ENCODE peak calls at places on chromosomes 11 and 22, in six cellular contexts. One of them, this sample, is unnamed.

GRCh38 chr11:34345991-34346480 is 11.8 kb downstream of the ABTB2 start:
- DNase-seq in bronchial epithelial cell: no peak
- DNase-seq in CD4-positive, alpha-beta T cell: no peak
- DNase-seq in NB4: no peak
- DNase-seq in transverse colon: no peak
- DNase-seq in glutamatergic neuron: peak; percentile 27
- DNase-seq in this sample: no peak

GRCh38 chr11:123103326-123103980 is 41.5 kb upstream of the HSPA8 start:
- DNase-seq in bronchial epithelial cell: peak; percentile 55
- DNase-seq in CD4-positive, alpha-beta T cell: peak; percentile 30
- DNase-seq in NB4: peak; percentile 76
- DNase-seq in transverse colon: peak; percentile 30
- DNase-seq in glutamatergic neuron: no peak
- DNase-seq in this sample: no peak

GRCh38 chr22:46515208-46516111 is 22.0 kb downstream of the CELSR1 start:
- DNase-seq in bronchial epithelial cell: peak; percentile 68
- DNase-seq in CD4-positive, alpha-beta T cell: no peak
- DNase-seq in NB4: no peak
- DNase-seq in transverse colon: no peak
- DNase-seq in glutamatergic neuron: no peak
- DNase-seq in this sample: no peak

GRCh38 chr11:86182976-86183584 is 61.5 kb upstream of the EED start:
- DNase-seq in bronchial epithelial cell: peak; percentile 98
- DNase-seq in CD4-positive, alpha-beta T cell: peak; percentile 7
- DNase-seq in NB4: peak; percentile 74
- DNase-seq in transverse colon: peak; percentile 80
- DNase-seq in glutamatergic neuron: no peak
- DNase-seq in this sample: no peak

GRCh38 chr11:76617553-76618265 is 52.8 kb downstream of the LRRC32 start:
- DNase-seq in bronchial epithelial cell: no peak
- DNase-seq in CD4-positive, alpha-beta T cell: no peak
- DNase-seq in NB4: no peak
- DNase-seq in transverse colon: no peak
- DNase-seq in glutamatergic neuron: no peak
- DNase-seq in this sample: no peak

GRCh38 chr22:49734882-49735281 is 92.8 kb downstream of the BRD1 start:
- DNase-seq in bronchial epithelial cell: no peak
- DNase-seq in CD4-positive, alpha-beta T cell: no peak
- DNase-seq in NB4: no peak
- DNase-seq in transverse colon: no peak
- DNase-seq in glutamatergic neuron: no peak
- DNase-seq in this sample: no peak

GRCh38 chr22:43901976-43902643 is 10.3 kb upstream of the PNPLA5 start:
- DNase-seq in bronchial epithelial cell: peak; percentile 61
- DNase-seq in CD4-positive, alpha-beta T cell: no peak
- DNase-seq in NB4: no peak
- DNase-seq in transverse colon: no peak
- DNase-seq in glutamatergic neuron: no peak
- DNase-seq in this sample: no peak

GRCh38 chr22:42688914-42689275 is 31.8 kb downstream of the A4GALT start:
- DNase-seq in bronchial epithelial cell: peak; percentile 63
- DNase-seq in CD4-positive, alpha-beta T cell: no peak
- DNase-seq in NB4: no peak
- DNase-seq in transverse colon: no peak
- DNase-seq in glutamatergic neuron: no peak
- DNase-seq in this sample: no peak

GRCh38 chr11:33062137-33062536 is 22.8 kb downstream of the TCP11L1 start:
- DNase-seq in bronchial epithelial cell: no peak
- DNase-seq in CD4-positive, alpha-beta T cell: no peak
- DNase-seq in NB4: no peak
- DNase-seq in transverse colon: no peak
- DNase-seq in glutamatergic neuron: no peak
- DNase-seq in this sample: no peak

GRCh38 chr11:62546937-62547625 is 475 bp upstream of the AHNAK start:
- DNase-seq in bronchial epithelial cell: peak; percentile 78
- DNase-seq in CD4-positive, alpha-beta T cell: no peak
- DNase-seq in NB4: peak; percentile 81
- DNase-seq in transverse colon: peak; percentile 54
- DNase-seq in glutamatergic neuron: no peak
- DNase-seq in this sample: no peak

GRCh38 chr22:46129390-46130041 is 20.8 kb upstream of the PPARA start:
- DNase-seq in bronchial epithelial cell: no peak
- DNase-seq in CD4-positive, alpha-beta T cell: no peak
- DNase-seq in NB4: peak; percentile 33
- DNase-seq in transverse colon: peak; percentile 61
- DNase-seq in glutamatergic neuron: no peak
- DNase-seq in this sample: no peak

GRCh38 chr22:19871845-19872778 is 17.4 kb upstream of the GNB1L start:
- DNase-seq in bronchial epithelial cell: no peak
- DNase-seq in CD4-positive, alpha-beta T cell: no peak
- DNase-seq in NB4: no peak
- DNase-seq in transverse colon: no peak
- DNase-seq in glutamatergic neuron: peak; percentile 11
- DNase-seq in this sample: peak; percentile 14

GRCh38 chr22:50703726-50704509 is 31.3 kb downstream of the SHANK3 start:
- DNase-seq in bronchial epithelial cell: no peak
- DNase-seq in CD4-positive, alpha-beta T cell: no peak
- DNase-seq in NB4: no peak
- DNase-seq in transverse colon: no peak
- DNase-seq in glutamatergic neuron: peak; percentile 11
- DNase-seq in this sample: no peak

GRCh38 chr22:46070215-46070721 is 80.1 kb upstream of the PPARA start:
- DNase-seq in bronchial epithelial cell: peak; percentile 37
- DNase-seq in CD4-positive, alpha-beta T cell: no peak
- DNase-seq in NB4: peak; percentile 75
- DNase-seq in transverse colon: peak; percentile 74
- DNase-seq in glutamatergic neuron: no peak
- DNase-seq in this sample: no peak

GRCh38 chr11:132249256-132249655 is 878.8 kb downstream of the NTM start:
- DNase-seq in bronchial epithelial cell: no peak
- DNase-seq in CD4-positive, alpha-beta T cell: no peak
- DNase-seq in NB4: no peak
- DNase-seq in transverse colon: no peak
- DNase-seq in glutamatergic neuron: no peak
- DNase-seq in this sample: no peak

GRCh38 chr11:61075891-61076290 is 26.4 kb upstream of the CD5 start:
- DNase-seq in bronchial epithelial cell: peak; percentile 76
- DNase-seq in CD4-positive, alpha-beta T cell: no peak
- DNase-seq in NB4: no peak
- DNase-seq in transverse colon: peak; percentile 29
- DNase-seq in glutamatergic neuron: no peak
- DNase-seq in this sample: no peak

GRCh38 chr11:61077936-61078335 is 24.4 kb upstream of the CD5 start:
- DNase-seq in bronchial epithelial cell: no peak
- DNase-seq in CD4-positive, alpha-beta T cell: no peak
- DNase-seq in NB4: no peak
- DNase-seq in transverse colon: no peak
- DNase-seq in glutamatergic neuron: no peak
- DNase-seq in this sample: no peak

GRCh38 chr11:61079416-61080150 is 22.7 kb upstream of the CD5 start:
- DNase-seq in bronchial epithelial cell: no peak
- DNase-seq in CD4-positive, alpha-beta T cell: no peak
- DNase-seq in NB4: no peak
- DNase-seq in transverse colon: no peak
- DNase-seq in glutamatergic neuron: no peak
- DNase-seq in this sample: no peak

GRCh38 chr11:61080526-61080925 is 21.8 kb upstream of the CD5 start:
- DNase-seq in bronchial epithelial cell: no peak
- DNase-seq in CD4-positive, alpha-beta T cell: peak; percentile 50
- DNase-seq in NB4: no peak
- DNase-seq in transverse colon: no peak
- DNase-seq in glutamatergic neuron: no peak
- DNase-seq in this sample: no peak

DNA sequence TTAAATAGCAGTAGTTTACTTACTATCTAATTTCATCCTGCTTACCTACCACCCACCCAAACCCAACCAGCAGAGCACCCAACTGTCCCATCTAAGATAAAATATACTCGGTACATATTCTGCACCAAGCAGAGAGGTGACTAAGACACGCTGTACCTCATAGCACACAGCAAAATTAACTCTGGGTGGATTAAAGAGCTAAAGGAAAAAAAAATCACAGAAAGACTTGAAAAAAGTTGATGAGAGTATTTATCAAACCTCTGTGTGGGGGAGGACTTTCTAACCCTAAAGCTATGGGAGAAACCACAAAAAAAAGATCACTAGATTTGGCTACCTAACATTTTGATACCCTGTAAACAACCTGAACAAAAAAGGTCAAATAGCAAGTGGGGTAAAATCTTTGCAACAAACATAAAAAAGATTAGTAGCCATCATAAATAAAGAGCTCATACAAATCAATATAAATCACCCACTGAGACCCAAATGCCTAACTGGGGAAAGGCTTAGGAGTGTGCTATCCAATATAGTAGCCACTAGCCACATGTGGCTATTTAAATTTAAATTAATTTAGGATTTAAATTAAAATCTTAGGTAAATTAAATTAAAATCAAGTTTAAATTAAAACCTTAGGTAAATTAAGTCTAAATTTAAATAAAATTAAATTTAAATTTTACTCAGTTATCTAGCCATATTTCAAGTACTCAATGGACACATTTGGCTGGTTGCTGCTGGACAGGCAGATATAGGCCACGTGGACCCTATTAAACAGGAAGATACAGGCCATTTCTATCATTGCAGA is 25.6 kb upstream of the CD5 start:
- DNase-seq in bronchial epithelial cell: no peak
- DNase-seq in CD4-positive, alpha-beta T cell: no peak
- DNase-seq in NB4: no peak
- DNase-seq in transverse colon: no peak
- DNase-seq in glutamatergic neuron: no peak
- DNase-seq in this sample: no peak
- TF ChIP-seq CTCF in bronchial epithelial cell: no peak
- TF ChIP-seq CTCF in CD4-positive, alpha-beta T cell: no peak
- TF ChIP-seq CTCF in NB4: no peak
- TF ChIP-seq CTCF in transverse colon: no peak
- TF ChIP-seq CTCF in glutamatergic neuron: no peak
- TF ChIP-seq CTCF in this sample: no peak

DNA sequence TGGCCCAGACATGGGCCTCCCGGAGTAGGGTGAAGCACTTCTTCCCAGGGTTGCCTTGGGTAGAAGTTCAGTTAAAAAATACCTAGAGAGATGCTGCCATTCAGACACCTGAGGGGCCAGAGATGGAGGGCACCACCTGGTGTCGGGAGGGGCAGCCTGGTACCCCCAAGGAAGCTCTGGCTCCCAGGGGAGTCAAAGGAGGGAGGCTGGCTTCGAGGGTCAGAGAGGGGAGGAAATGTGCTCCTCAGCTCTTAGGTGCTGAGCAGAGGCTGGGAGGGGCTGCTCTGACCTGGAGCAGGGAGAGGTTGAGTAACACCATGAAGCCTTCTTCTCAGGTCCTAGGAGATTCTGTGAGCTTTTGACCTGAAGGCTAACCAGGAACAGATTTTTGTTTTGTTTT is 1.1 kb downstream of the USP35 start:
- DNase-seq in bronchial epithelial cell: no peak
- DNase-seq in CD4-positive, alpha-beta T cell: no peak
- DNase-seq in NB4: peak; percentile 40
- DNase-seq in transverse colon: no peak
- DNase-seq in glutamatergic neuron: no peak
- DNase-seq in this sample: no peak
- TF ChIP-seq CTCF in bronchial epithelial cell: no peak
- TF ChIP-seq CTCF in CD4-positive, alpha-beta T cell: no peak
- TF ChIP-seq CTCF in NB4: no peak
- TF ChIP-seq CTCF in transverse colon: no peak
- TF ChIP-seq CTCF in glutamatergic neuron: no peak
- TF ChIP-seq CTCF in this sample: no peak

GRCh38 chr11:63711838-63712237 is 30.5 kb downstream of the RTN3 start:
- DNase-seq in bronchial epithelial cell: no peak
- DNase-seq in CD4-positive, alpha-beta T cell: no peak
- DNase-seq in NB4: no peak
- DNase-seq in transverse colon: no peak
- DNase-seq in glutamatergic neuron: no peak
- DNase-seq in this sample: no peak

GRCh38 chr11:63709336-63709735 is 28.0 kb downstream of the RTN3 start:
- DNase-seq in bronchial epithelial cell: no peak
- DNase-seq in CD4-positive, alpha-beta T cell: no peak
- DNase-seq in NB4: no peak
- DNase-seq in transverse colon: no peak
- DNase-seq in glutamatergic neuron: no peak
- DNase-seq in this sample: no peak

GRCh38 chr11:63713776-63714175 is 32.5 kb downstream of the RTN3 start:
- DNase-seq in bronchial epithelial cell: no peak
- DNase-seq in CD4-positive, alpha-beta T cell: no peak
- DNase-seq in NB4: no peak
- DNase-seq in transverse colon: no peak
- DNase-seq in glutamatergic neuron: no peak
- DNase-seq in this sample: no peak

GRCh38 chr11:63708764-63709163 is 27.5 kb downstream of the RTN3 start:
- DNase-seq in bronchial epithelial cell: no peak
- DNase-seq in CD4-positive, alpha-beta T cell: no peak
- DNase-seq in NB4: no peak
- DNase-seq in transverse colon: no peak
- DNase-seq in glutamatergic neuron: no peak
- DNase-seq in this sample: no peak

GRCh38 chr11:63710476-63711217 is 29.3 kb downstream of the RTN3 start:
- DNase-seq in bronchial epithelial cell: no peak
- DNase-seq in CD4-positive, alpha-beta T cell: no peak
- DNase-seq in NB4: no peak
- DNase-seq in transverse colon: peak; percentile 15
- DNase-seq in glutamatergic neuron: no peak
- DNase-seq in this sample: no peak
- TF ChIP-seq CTCF in bronchial epithelial cell: no peak
- TF ChIP-seq CTCF in CD4-positive, alpha-beta T cell: no peak
- TF ChIP-seq CTCF in NB4: no peak
- TF ChIP-seq CTCF in transverse colon: peak; percentile 9
- TF ChIP-seq CTCF in glutamatergic neuron: no peak
- TF ChIP-seq CTCF in this sample: no peak

GRCh38 chr22:29157759-29158535 is 47.7 kb upstream of the EMID1 start:
- DNase-seq in bronchial epithelial cell: no peak
- DNase-seq in CD4-positive, alpha-beta T cell: no peak
- DNase-seq in NB4: no peak
- DNase-seq in transverse colon: no peak
- DNase-seq in glutamatergic neuron: no peak
- DNase-seq in this sample: no peak

GRCh38 chr22:29158546-29158945 is 47.1 kb upstream of the EMID1 start:
- DNase-seq in bronchial epithelial cell: no peak
- DNase-seq in CD4-positive, alpha-beta T cell: no peak
- DNase-seq in NB4: peak; percentile 38
- DNase-seq in transverse colon: no peak
- DNase-seq in glutamatergic neuron: no peak
- DNase-seq in this sample: no peak

GRCh38 chr22:29154364-29155048 is 51.2 kb upstream of the EMID1 start:
- DNase-seq in bronchial epithelial cell: peak; percentile 36
- DNase-seq in CD4-positive, alpha-beta T cell: peak; percentile 50
- DNase-seq in NB4: peak; percentile 82
- DNase-seq in transverse colon: peak; percentile 76
- DNase-seq in glutamatergic neuron: peak; percentile 93
- DNase-seq in this sample: peak; percentile 66

GRCh38 chr22:29155966-29156365 is 49.7 kb upstream of the EMID1 start:
- DNase-seq in bronchial epithelial cell: no peak
- DNase-seq in CD4-positive, alpha-beta T cell: no peak
- DNase-seq in NB4: no peak
- DNase-seq in transverse colon: no peak
- DNase-seq in glutamatergic neuron: no peak
- DNase-seq in this sample: no peak

DNA sequence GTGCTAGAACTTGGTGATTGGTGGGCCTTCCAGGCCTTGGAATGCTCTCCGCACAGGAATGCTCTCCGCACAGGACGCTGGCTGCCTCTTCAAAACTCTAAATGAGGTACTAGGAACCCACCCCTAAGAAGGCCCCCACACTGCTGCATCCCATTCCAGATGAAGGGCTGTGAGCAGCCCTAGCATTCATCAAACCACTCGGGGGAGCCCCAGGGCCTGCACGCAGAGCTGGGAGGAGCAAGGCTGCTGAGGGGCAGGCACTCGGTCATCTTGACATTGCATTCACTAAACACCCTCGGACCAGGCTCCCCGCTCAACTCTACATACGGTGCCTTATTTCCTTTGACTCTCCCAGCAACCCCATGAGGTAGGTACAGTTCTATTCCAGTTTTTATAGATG is 49.2 kb upstream of the EMID1 start:
- DNase-seq in bronchial epithelial cell: no peak
- DNase-seq in CD4-positive, alpha-beta T cell: no peak
- DNase-seq in NB4: peak; percentile 63
- DNase-seq in transverse colon: no peak
- DNase-seq in glutamatergic neuron: peak; percentile 49
- DNase-seq in this sample: no peak
- TF ChIP-seq CTCF in bronchial epithelial cell: no peak
- TF ChIP-seq CTCF in CD4-positive, alpha-beta T cell: no peak
- TF ChIP-seq CTCF in NB4: peak; percentile 45
- TF ChIP-seq CTCF in transverse colon: no peak
- TF ChIP-seq CTCF in glutamatergic neuron: no peak
- TF ChIP-seq CTCF in this sample: no peak

This sample was measured in natural killer cell.